ENCODE peak calls at places on chromosomes 13 and 19, in seven cellular contexts. E, P, Q, V, H, L and D are unnamed samples.

GRCh38 chr19:3098515-3099346 is 4.6 kb downstream of the GNA11 start:
- DNase-seq in L (peak; percentile 79), H (peak; percentile 87), E (no peak), P (no peak), Q (no peak), V (peak; percentile 90), D (peak; percentile 86)

GRCh38 chr13:45370922-45371406 is 30.0 kb upstream of the TPT1 start:
- DNase-seq in Q (peak; percentile 34), V (peak; percentile 79), E (peak; percentile 42), H (peak; percentile 87), P (peak; percentile 75), L (peak; percentile 82), D (peak; percentile 77)

GRCh38 chr19:16698914-16699313 is 20.7 kb upstream of the NWD1 start:
- DNase-seq in Q (peak; percentile 42), E (no peak), V (no peak), P (no peak), L (no peak), H (peak; percentile 86), D (peak; percentile 63)

GRCh38 chr19:53432088-53432661 is 391 bp downstream of the ZNF761 start:
- DNase-seq in Q (peak; percentile 50), V (no peak), P (peak; percentile 4), H (peak; percentile 63), L (peak; percentile 75), E (no peak), D (peak; percentile 33)

GRCh38 chr19:49837009-49837310 is 14.0 kb upstream of the PTOV1 start:
- DNase-seq in V (no peak), P (no peak), L (no peak), H (no peak), Q (no peak), E (no peak), D (no peak)

GRCh38 chr19:29988351-29988750 is 46.3 kb downstream of the URI1 start:
- DNase-seq in E (no peak), P (no peak), Q (no peak), L (no peak), H (no peak), V (no peak), D (no peak)

GRCh38 chr13:46866150-46866549 is 30.7 kb downstream of the HTR2A start:
- DNase-seq in V (no peak), E (no peak), Q (peak; percentile 21), P (no peak), L (peak; percentile 86), H (no peak), D (peak; percentile 16)

GRCh38 chr13:29664591-29664990 is 69.1 kb upstream of the SLC7A1 start:
- DNase-seq in Q (no peak), P (no peak), H (no peak), V (no peak), L (no peak), E (no peak), D (no peak)

GRCh38 chr19:591099-591958 is 1.6 kb downstream of the HCN2 start:
- DNase-seq in V (no peak), L (peak; percentile 69), P (peak; percentile 64), H (no peak), E (no peak), Q (no peak), D (no peak)

GRCh38 chr19:19192910-19193423 is 909 bp downstream of the RFXANK start:
- DNase-seq in Q (no peak), H (no peak), P (no peak), E (peak; percentile 26), L (no peak), V (no peak), D (no peak)

GRCh38 chr19:3059653-3060052 is 2.6 kb downstream of the TLE5 start:
- DNase-seq in L (no peak), P (no peak), Q (no peak), H (no peak), V (no peak), E (no peak), D (no peak)

GRCh38 chr13:106536244-106537034 is 977 bp upstream of the EFNB2 start:
- DNase-seq in H (peak; percentile 94), L (peak; percentile 96), P (peak; percentile 92), Q (peak; percentile 81), V (peak; percentile 88), E (peak; percentile 85), D (peak; percentile 94)

GRCh38 chr13:73065665-73066350 is 7.0 kb downstream of the KLF5 start:
- DNase-seq in H (no peak), V (no peak), L (no peak), E (no peak), P (no peak), Q (no peak), D (no peak)

GRCh38 chr19:16371540-16371986 is 46.9 kb downstream of the KLF2 start:
- DNase-seq in L (peak; percentile 84), Q (no peak), V (no peak), P (no peak), E (peak; percentile 96), H (peak; percentile 74), D (peak; percentile 44)

GRCh38 chr13:102141625-102142472 is 260.0 kb downstream of the FGF14 start:
- DNase-seq in Q (no peak), L (no peak), H (no peak), P (no peak), V (no peak), E (no peak), D (no peak)

GRCh38 chr13:80481589-80481988 is 140.7 kb upstream of the SPRY2 start:
- DNase-seq in P (no peak), E (no peak), Q (no peak), H (no peak), L (no peak), V (no peak), D (no peak)

GRCh38 chr19:6000228-6000847 is 22.4 kb upstream of the RANBP3 start:
- DNase-seq in L (no peak), Q (no peak), E (no peak), P (no peak), V (no peak), H (no peak), D (no peak)

GRCh38 chr13:44068169-44068568 is 188.5 kb downstream of the LACC1 start:
- DNase-seq in Q (no peak), H (no peak), V (no peak), P (no peak), E (no peak), L (no peak), D (no peak)

GRCh38 chr13:77751513-77752456 is 54.3 kb downstream of the SLAIN1 start:
- DNase-seq in P (peak; percentile 42), V (no peak), E (peak; percentile 36), H (no peak), Q (peak; percentile 23), L (no peak), D (peak; percentile 22)

GRCh38 chr19:45115809-45116615 is 23.0 kb downstream of the PPP1R37 start:
- DNase-seq in P (no peak), V (no peak), E (no peak), H (peak; percentile 73), L (no peak), Q (no peak), D (no peak)

GRCh38 chr13:20134732-20135131 is 26.1 kb downstream of the GJA3 start:
- DNase-seq in V (no peak), P (no peak), E (no peak), H (no peak), Q (no peak), L (no peak), D (no peak)

GRCh38 chr13:59458908-59459579 is 704.7 kb downstream of the DIAPH3 start:
- DNase-seq in Q (no peak), H (no peak), E (no peak), L (no peak), P (no peak), V (no peak), D (peak; percentile 19)

DNA sequence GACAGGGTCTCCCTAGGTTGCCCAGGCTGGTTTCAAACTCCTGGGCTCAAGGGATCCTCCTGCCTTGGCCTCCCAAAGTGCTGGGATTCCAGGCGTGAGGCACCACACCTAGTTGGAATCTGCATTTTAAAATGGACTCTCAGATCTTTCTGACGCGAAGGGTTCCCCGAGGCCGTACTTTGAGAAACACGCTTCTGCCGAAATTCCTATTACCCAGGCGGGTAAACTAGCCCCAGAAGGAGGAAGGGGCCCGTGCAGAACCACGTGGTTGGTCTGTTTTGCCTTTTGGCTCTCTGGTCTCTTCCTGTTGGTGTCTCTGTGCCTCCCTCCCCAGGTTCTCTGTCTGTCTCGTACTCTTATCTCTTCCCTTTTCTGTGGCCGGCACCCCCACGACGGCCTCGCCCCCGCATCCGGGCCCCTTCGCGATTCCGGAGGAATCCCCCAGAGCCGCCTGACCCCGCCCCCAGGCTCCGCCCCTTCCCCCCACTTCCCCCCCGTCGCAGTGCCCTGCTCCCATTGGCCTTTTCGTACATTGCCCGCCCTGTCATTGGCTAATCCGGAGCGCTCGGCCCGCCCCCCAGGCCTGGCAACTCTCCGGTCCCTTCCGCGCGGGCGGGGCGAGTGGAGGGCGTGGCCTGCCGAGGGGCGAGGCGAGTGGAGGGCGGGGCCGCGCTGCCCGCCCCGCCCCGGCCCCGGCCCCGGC is at the start of gene TNFAIP8L1:
- DNase-seq in P (peak; percentile 95), E (peak; percentile 99), Q (peak; percentile 100), H (peak; percentile 98), V (peak; percentile 96), L (peak; percentile 98), D (peak; percentile 98)
- H3K27ac ChIP-seq in P (peak within 1 kb of the TSS; percentile 63), E (peak within 1 kb of the TSS; percentile 68), Q (peak within 1 kb of the TSS; percentile 62), H (peak within 1 kb of the TSS; percentile 78), V (peak within 1 kb of the TSS; percentile 62), L (peak within 1 kb of the TSS; percentile 78), D (peak within 1 kb of the TSS; percentile 86)

GRCh38 chr13:28493740-28494536 is 990 bp downstream of the FLT1 start:
- DNase-seq in L (peak; percentile 74), Q (peak; percentile 28), P (peak; percentile 20), H (no peak), E (no peak), V (no peak), D (peak; percentile 12)
- H3K4me3 ChIP-seq in L (peak overlapping the region; percentile 57), Q (peak overlapping the region; percentile 37), P (no peak overlapping the region), H (peak overlapping the region; percentile 72), E (peak overlapping the region; percentile 45), V (peak overlapping the region; percentile 46), D (peak overlapping the region; percentile 71)

GRCh38 chr19:34430738-34431625 is 2.8 kb downstream of the UBA2 start:
- DNase-seq in E (peak; percentile 54), L (no peak), V (no peak), P (peak; percentile 20), H (no peak), Q (peak; percentile 77), D (no peak)
- H3K4me1 ChIP-seq in E (peaks cover 29% of the 10 kb centered on the region), L (peaks cover 28% of the 10 kb centered on the region), V (peaks cover 41% of the 10 kb centered on the region), P (peaks cover 5% of the 10 kb centered on the region), H (peaks cover 41% of the 10 kb centered on the region), Q (peaks cover 12% of the 10 kb centered on the region), D (peaks cover 68% of the 10 kb centered on the region)

DNA sequence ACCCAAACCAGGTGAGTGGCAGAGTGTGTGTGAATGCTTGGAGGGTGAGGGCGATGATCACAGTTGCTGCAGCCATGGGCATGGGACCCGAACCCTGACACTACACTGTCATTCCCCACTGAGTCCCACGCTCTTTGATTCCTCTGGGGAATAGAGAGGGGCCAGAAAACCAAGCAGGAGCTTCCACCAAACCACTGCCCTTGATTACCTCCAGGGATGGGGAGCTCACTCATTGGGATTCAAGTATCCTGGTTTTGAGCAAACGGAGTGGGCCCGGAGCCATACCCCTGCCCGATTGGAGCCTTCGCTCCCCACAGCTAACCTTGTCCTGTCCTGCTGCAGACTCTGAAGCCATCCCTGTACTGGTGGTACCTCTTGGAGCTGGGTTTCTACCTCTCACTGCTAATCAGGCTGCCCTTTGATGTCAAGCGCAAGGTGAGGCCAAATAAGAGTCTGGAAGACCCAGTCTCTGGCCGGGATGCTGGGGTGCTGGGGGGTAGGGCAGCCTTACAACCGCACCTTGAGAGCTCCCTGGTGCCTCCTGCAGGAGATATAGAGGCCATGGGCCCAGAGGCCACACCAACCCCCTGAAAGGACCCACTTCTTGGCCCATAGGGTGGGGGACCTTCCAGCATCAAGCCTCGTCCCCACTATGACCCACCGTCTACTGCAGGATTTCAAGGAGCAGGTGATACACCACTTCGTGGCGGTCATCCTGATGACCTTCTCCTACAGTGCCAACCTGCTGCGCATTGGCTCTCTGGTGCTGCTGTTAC is 47.3 kb downstream of the CERS4 start:
- DNase-seq in Q (no peak), E (no peak), L (no peak), V (no peak), H (peak; percentile 10), P (no peak), D (no peak)
- H3K27ac ChIP-seq in Q (no peak overlapping the region), E (no peak overlapping the region), L (no peak overlapping the region), V (no peak overlapping the region), H (no peak overlapping the region), P (no peak overlapping the region), D (no peak overlapping the region)

GRCh38 chr13:111068009-111068350 is 47.1 kb upstream of the ARHGEF7 start:
- DNase-seq in L (no peak), H (no peak), P (no peak), E (no peak), V (no peak), Q (no peak), D (no peak)
- H3K4me3 ChIP-seq in L (peak overlapping the region; percentile 65), H (peak overlapping the region; percentile 71), P (no peak overlapping the region), E (no peak overlapping the region), V (no peak overlapping the region), Q (no peak overlapping the region), D (peak overlapping the region; percentile 66)